ENCODE peak calls at places on chromosomes 5 and 9, in five cellular contexts. One of them, this sample, is unnamed.

GRCh38 chr9:78236511-78236950 is 656 bp downstream of the CEP78 start:
- DNase-seq in Panc1: no peak
- DNase-seq in transverse colon: no peak
- DNase-seq in spleen: no peak
- DNase-seq in stomach: no peak
- DNase-seq in this sample: no peak

GRCh38 chr5:167920589-167920988 is 370.9 kb upstream of the WWC1 start:
- DNase-seq in Panc1: no peak
- DNase-seq in transverse colon: no peak
- DNase-seq in spleen: no peak
- DNase-seq in stomach: no peak
- DNase-seq in this sample: no peak

GRCh38 chr5:122163151-122164069 is 34.1 kb downstream of the ZNF474 start:
- DNase-seq in Panc1: peak; percentile 62
- DNase-seq in transverse colon: no peak
- DNase-seq in stomach: no peak
- DNase-seq in spleen: no peak
- DNase-seq in this sample: no peak

GRCh38 chr5:143302344-143302743 is 101.1 kb downstream of the NR3C1 start:
- DNase-seq in Panc1: no peak
- DNase-seq in spleen: no peak
- DNase-seq in transverse colon: no peak
- DNase-seq in stomach: no peak
- DNase-seq in this sample: no peak

GRCh38 chr9:107279084-107279483 is 4.0 kb upstream of the RAD23B start:
- DNase-seq in spleen: no peak
- DNase-seq in stomach: no peak
- DNase-seq in transverse colon: no peak
- DNase-seq in Panc1: no peak
- DNase-seq in this sample: no peak

GRCh38 chr5:103487822-103488493 is 74.6 kb downstream of the NUDT12 start:
- DNase-seq in Panc1: no peak
- DNase-seq in stomach: no peak
- DNase-seq in transverse colon: no peak
- DNase-seq in spleen: no peak
- DNase-seq in this sample: no peak

GRCh38 chr9:116549061-116549664 is 137.9 kb upstream of the TRIM32 start:
- DNase-seq in spleen: no peak
- DNase-seq in transverse colon: peak; percentile 61
- DNase-seq in Panc1: no peak
- DNase-seq in stomach: peak; percentile 51
- DNase-seq in this sample: peak; percentile 92

GRCh38 chr9:112783551-112783954 is 33.0 kb downstream of the SNX30 start:
- DNase-seq in transverse colon: peak; percentile 47
- DNase-seq in spleen: no peak
- DNase-seq in Panc1: no peak
- DNase-seq in stomach: no peak
- DNase-seq in this sample: no peak

GRCh38 chr5:176820937-176821336 is 10.6 kb downstream of the UNC5A start:
- DNase-seq in spleen: no peak
- DNase-seq in stomach: no peak
- DNase-seq in transverse colon: no peak
- DNase-seq in Panc1: no peak
- DNase-seq in this sample: no peak

GRCh38 chr5:97208714-97209113 is 25.7 kb upstream of the RIOK2 start:
- DNase-seq in transverse colon: no peak
- DNase-seq in stomach: no peak
- DNase-seq in spleen: no peak
- DNase-seq in Panc1: no peak
- DNase-seq in this sample: no peak

GRCh38 chr9:69122086-69122390 is 52.0 kb upstream of the TJP2 start:
- DNase-seq in spleen: peak; percentile 84
- DNase-seq in Panc1: no peak
- DNase-seq in stomach: peak; percentile 83
- DNase-seq in transverse colon: peak; percentile 68
- DNase-seq in this sample: no peak

GRCh38 chr9:120846906-120847305 is 4.2 kb upstream of the PSMD5 start:
- DNase-seq in Panc1: no peak
- DNase-seq in stomach: no peak
- DNase-seq in transverse colon: no peak
- DNase-seq in spleen: no peak
- DNase-seq in this sample: no peak

GRCh38 chr9:92639791-92640271 is 30.1 kb downstream of the IPPK start:
- DNase-seq in spleen: peak; percentile 61
- DNase-seq in Panc1: no peak
- DNase-seq in transverse colon: no peak
- DNase-seq in stomach: peak; percentile 14
- DNase-seq in this sample: peak; percentile 83

GRCh38 chr5:69492391-69493234 is at the start of gene OCLN:
- DNase-seq in transverse colon: peak; percentile 85
- DNase-seq in stomach: peak; percentile 86
- DNase-seq in spleen: peak; percentile 78
- DNase-seq in Panc1: no peak
- DNase-seq in this sample: no peak

GRCh38 chr5:82349651-82350050 is 71.5 kb upstream of the RPS23 start:
- DNase-seq in stomach: no peak
- DNase-seq in spleen: no peak
- DNase-seq in transverse colon: peak; percentile 12
- DNase-seq in Panc1: no peak
- DNase-seq in this sample: no peak

GRCh38 chr5:74516217-74516636 is 124.3 kb downstream of the ENC1 start:
- DNase-seq in stomach: no peak
- DNase-seq in Panc1: no peak
- DNase-seq in transverse colon: no peak
- DNase-seq in spleen: no peak
- DNase-seq in this sample: no peak

GRCh38 chr5:71932131-71932635 is 175.1 kb upstream of the MAP1B start:
- DNase-seq in transverse colon: no peak
- DNase-seq in stomach: no peak
- DNase-seq in Panc1: peak; percentile 30
- DNase-seq in spleen: no peak
- DNase-seq in this sample: peak; percentile 80

GRCh38 chr5:149541893-149542292 is 9.3 kb downstream of the CSNK1A1 start:
- DNase-seq in spleen: no peak
- DNase-seq in transverse colon: no peak
- DNase-seq in stomach: no peak
- DNase-seq in Panc1: no peak
- DNase-seq in this sample: no peak

GRCh38 chr9:34651876-34652602 is at the start of gene IL11RA:
- DNase-seq in stomach: peak; percentile 69
- DNase-seq in transverse colon: peak; percentile 90
- DNase-seq in spleen: peak; percentile 83
- DNase-seq in Panc1: peak; percentile 60
- DNase-seq in this sample: peak; percentile 96

GRCh38 chr5:107875834-107876233 is 205.1 kb upstream of the EFNA5 start:
- DNase-seq in stomach: no peak
- DNase-seq in spleen: no peak
- DNase-seq in Panc1: no peak
- DNase-seq in transverse colon: no peak
- DNase-seq in this sample: no peak

GRCh38 chr5:112012112-112012511 is 255.1 kb upstream of the NREP start:
- DNase-seq in transverse colon: no peak
- DNase-seq in stomach: no peak
- DNase-seq in Panc1: no peak
- DNase-seq in spleen: no peak
- DNase-seq in this sample: no peak

GRCh38 chr5:181243020-181243520 is 636 bp downstream of the RACK1 start:
- DNase-seq in spleen: no peak
- DNase-seq in transverse colon: no peak
- DNase-seq in Panc1: no peak
- DNase-seq in stomach: no peak
- DNase-seq in this sample: no peak

GRCh38 chr5:181239062-181239663 is 4.5 kb downstream of the RACK1 start:
- DNase-seq in stomach: no peak
- DNase-seq in transverse colon: no peak
- DNase-seq in spleen: no peak
- DNase-seq in Panc1: no peak
- DNase-seq in this sample: no peak

GRCh38 chr5:181242031-181242451 is 1.7 kb downstream of the RACK1 start:
- DNase-seq in stomach: no peak
- DNase-seq in transverse colon: no peak
- DNase-seq in spleen: peak; percentile 60
- DNase-seq in Panc1: no peak
- DNase-seq in this sample: no peak

GRCh38 chr5:181243521-181244307 is at the start of gene RACK1:
- DNase-seq in stomach: peak; percentile 88
- DNase-seq in Panc1: peak; percentile 89
- DNase-seq in spleen: peak; percentile 95
- DNase-seq in transverse colon: peak; percentile 90
- DNase-seq in this sample: peak; percentile 98

GRCh38 chr5:181241393-181241975 is 2.2 kb downstream of the RACK1 start:
- DNase-seq in spleen: no peak
- DNase-seq in stomach: no peak
- DNase-seq in transverse colon: no peak
- DNase-seq in Panc1: peak; percentile 95
- DNase-seq in this sample: no peak
- TF ChIP-seq POLR2AphosphoS5 in spleen: no peak
- TF ChIP-seq POLR2AphosphoS5 in stomach: no peak
- TF ChIP-seq POLR2AphosphoS5 in transverse colon: no peak
- TF ChIP-seq POLR2AphosphoS5 in Panc1: peak; percentile 56
- TF ChIP-seq POLR2AphosphoS5 in this sample: no peak

GRCh38 chr5:52811067-52811749 is 23.5 kb downstream of the ITGA1 start:
- DNase-seq in transverse colon: no peak
- DNase-seq in stomach: no peak
- DNase-seq in Panc1: no peak
- DNase-seq in spleen: no peak
- DNase-seq in this sample: no peak

GRCh38 chr5:52817818-52818217 is 30.1 kb downstream of the ITGA1 start:
- DNase-seq in spleen: no peak
- DNase-seq in Panc1: no peak
- DNase-seq in transverse colon: no peak
- DNase-seq in stomach: no peak
- DNase-seq in this sample: no peak

GRCh38 chr5:52818360-52818759 is 30.6 kb downstream of the ITGA1 start:
- DNase-seq in stomach: no peak
- DNase-seq in transverse colon: no peak
- DNase-seq in spleen: no peak
- DNase-seq in Panc1: no peak
- DNase-seq in this sample: no peak

GRCh38 chr5:52810426-52810825 is 22.7 kb downstream of the ITGA1 start:
- DNase-seq in stomach: no peak
- DNase-seq in spleen: no peak
- DNase-seq in Panc1: no peak
- DNase-seq in transverse colon: no peak
- DNase-seq in this sample: no peak

DNA sequence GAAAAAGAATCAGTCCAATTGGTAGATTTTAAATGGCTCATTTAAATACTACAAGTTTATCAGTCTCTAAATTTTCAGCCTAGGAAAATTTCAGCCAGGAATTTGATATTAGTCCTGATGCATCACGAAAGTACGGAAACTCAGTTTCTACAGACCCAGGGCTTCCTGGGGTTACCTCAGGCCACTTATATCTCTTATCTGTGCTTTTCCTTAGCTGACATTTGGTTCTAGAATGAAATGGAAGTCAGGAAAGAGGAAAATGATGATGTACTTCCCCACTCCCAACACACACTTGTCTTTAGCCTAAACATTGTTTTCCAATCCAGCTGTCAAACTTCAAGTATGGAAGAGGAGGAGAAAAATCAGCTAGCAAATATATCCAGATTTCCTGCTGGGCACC is 27.0 kb downstream of the ITGA1 start:
- DNase-seq in spleen: no peak
- DNase-seq in Panc1: no peak
- DNase-seq in transverse colon: no peak
- DNase-seq in stomach: no peak
- DNase-seq in this sample: no peak
- H3K4me1 ChIP-seq in spleen: peaks cover 8% of the 10 kb centered on the region
- H3K4me1 ChIP-seq in Panc1: no peaks in the 10 kb centered on the region
- H3K4me1 ChIP-seq in transverse colon: peaks cover 62% of the 10 kb centered on the region
- H3K4me1 ChIP-seq in stomach: no peaks in the 10 kb centered on the region
- H3K4me1 ChIP-seq in this sample: peaks cover 90% of the 10 kb centered on the region

DNA sequence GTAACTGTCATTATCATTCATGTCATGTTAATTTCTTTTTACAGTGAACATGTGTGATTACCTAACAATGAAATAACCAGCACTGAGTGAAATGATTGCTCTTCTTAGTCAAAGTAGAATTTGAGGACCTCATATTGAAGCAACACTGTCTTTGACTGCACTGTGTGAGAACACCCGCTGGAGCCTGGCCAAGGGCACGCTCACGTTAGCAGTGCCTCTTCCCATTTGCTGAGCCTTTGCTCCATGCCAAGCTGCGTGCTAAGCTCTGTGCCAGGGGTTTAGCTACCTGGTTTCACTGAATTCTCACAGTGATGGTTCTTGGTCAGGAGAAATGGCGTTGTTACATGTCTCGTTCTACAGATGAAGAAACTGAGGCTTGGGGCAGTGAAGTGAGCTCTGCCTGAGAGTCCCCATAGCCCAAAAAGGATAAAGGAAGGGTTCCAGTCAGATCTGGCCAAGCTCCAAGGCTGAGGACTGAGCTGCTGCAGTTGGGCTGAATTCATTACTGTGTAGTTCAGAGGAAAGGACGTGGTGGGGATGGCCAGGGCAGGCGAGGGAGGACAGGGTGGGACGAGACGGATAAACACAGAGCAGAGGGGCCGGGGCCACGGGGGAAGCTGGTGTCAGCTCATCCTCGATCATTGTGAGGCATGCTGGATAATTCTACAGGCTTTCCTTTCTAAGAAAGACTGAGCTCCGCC is 16.6 kb downstream of the HMCN2 start:
- DNase-seq in spleen: peak; percentile 41
- DNase-seq in stomach: no peak
- DNase-seq in Panc1: no peak
- DNase-seq in transverse colon: peak; percentile 41
- DNase-seq in this sample: no peak
- TF ChIP-seq POLR2AphosphoS5 in spleen: no peak
- TF ChIP-seq POLR2AphosphoS5 in stomach: no peak
- TF ChIP-seq POLR2AphosphoS5 in Panc1: no peak
- TF ChIP-seq POLR2AphosphoS5 in transverse colon: no peak
- TF ChIP-seq POLR2AphosphoS5 in this sample: peak; percentile 72

GRCh38 chr5:138724470-138725146 is 28.6 kb upstream of the CTNNA1 start:
- DNase-seq in stomach: no peak
- DNase-seq in transverse colon: no peak
- DNase-seq in spleen: no peak
- DNase-seq in Panc1: no peak
- DNase-seq in this sample: no peak
- H3K4me1 ChIP-seq in stomach: peaks cover 16% of the 10 kb centered on the region
- H3K4me1 ChIP-seq in transverse colon: peaks cover 4% of the 10 kb centered on the region
- H3K4me1 ChIP-seq in spleen: no peaks in the 10 kb centered on the region
- H3K4me1 ChIP-seq in Panc1: peaks cover 4% of the 10 kb centered on the region
- H3K4me1 ChIP-seq in this sample: peaks cover 16% of the 10 kb centered on the region